ENCODE peak calls at places on chromosomes 7 and 10, in seven cellular contexts. A is A673, F is OCI-LY7, Q is A549, L is suprapubic skin, P is RWPE1, I is nephron progenitor cell. D is an unnamed sample.

GRCh38 chr10:63588436-63589180 is 67.4 kb downstream of the REEP3 start:
- DNase-seq in A (no peak), F (no peak), Q (no peak), L (no peak), P (peak), I (no peak), D (no peak)

GRCh38 chr10:87658383-87658795 is 1.3 kb upstream of the PAPSS2 start:
- DNase-seq in A (no peak), F (no peak), Q (no peak), L (no peak), P (no peak), I (no peak), D (no peak)

GRCh38 chr7:99422625-99423024 is 13.9 kb downstream of the BUD31 start:
- DNase-seq in A (no peak), F (no peak), Q (no peak), L (no peak), P (no peak), I (no peak), D (no peak)

GRCh38 chr7:75737856-75738603 is 711 bp downstream of the HIP1 start:
- DNase-seq in A (no peak), F (peak), Q (no peak), L (peak), P (no peak), I (peak), D (no peak)

GRCh38 chr7:151634643-151635042 is 114.9 kb upstream of the RHEB start:
- DNase-seq in A (no peak), F (no peak), Q (no peak), L (no peak), P (no peak), I (no peak), D (no peak)

GRCh38 chr10:36492590-36493510 is 632.5 kb upstream of the ANKRD30A start:
- DNase-seq in A (no peak), F (no peak), Q (no peak), L (no peak), P (no peak), I (no peak), D (no peak)

GRCh38 chr10:113183543-113183942 is 233.5 kb downstream of the TCF7L2 start:
- DNase-seq in A (no peak), F (no peak), Q (no peak), L (no peak), P (no peak), I (no peak), D (no peak)

GRCh38 chr7:139494835-139495568 is 11.5 kb upstream of the KLRG2 start:
- DNase-seq in A (peak), F (no peak), Q (no peak), L (no peak), P (no peak), I (no peak), D (no peak)

GRCh38 chr10:17396004-17396403 is 58.4 kb downstream of the ST8SIA6 start:
- DNase-seq in A (no peak), F (no peak), Q (no peak), L (no peak), P (no peak), I (no peak), D (no peak)

GRCh38 chr7:98282727-98283126 is 1.2 kb downstream of the BRI3 start:
- DNase-seq in A (no peak), F (no peak), Q (no peak), L (no peak), P (no peak), I (no peak), D (no peak)

GRCh38 chr7:106767073-106767472 is 98.0 kb upstream of the PIK3CG start:
- DNase-seq in A (no peak), F (no peak), Q (no peak), L (no peak), P (no peak), I (no peak), D (no peak)

GRCh38 chr10:43170491-43170890 is 32.2 kb downstream of the CSGALNACT2 start:
- DNase-seq in A (peak), F (no peak), Q (no peak), L (no peak), P (no peak), I (no peak), D (no peak)

GRCh38 chr7:119594956-119595355 is 678.0 kb upstream of the KCND2 start:
- DNase-seq in A (peak), F (no peak), Q (no peak), L (no peak), P (no peak), I (no peak), D (no peak)

GRCh38 chr10:102651455-102652169 is 7.3 kb downstream of the TRIM8 start:
- DNase-seq in A (no peak), F (no peak), Q (no peak), L (no peak), P (no peak), I (no peak), D (no peak)

GRCh38 chr10:62990126-62990525 is 143.0 kb upstream of the NRBF2 start:
- DNase-seq in A (no peak), F (no peak), Q (no peak), L (no peak), P (no peak), I (no peak), D (no peak)

GRCh38 chr10:69496352-69497234 is 45.3 kb downstream of the TSPAN15 start:
- DNase-seq in A (no peak), F (no peak), Q (no peak), L (peak), P (no peak), I (no peak), D (peak)

GRCh38 chr10:132264966-132265877 is 42.5 kb downstream of the STK32C start:
- DNase-seq in A (no peak), F (no peak), Q (no peak), L (no peak), P (no peak), I (no peak), D (no peak)

GRCh38 chr10:45596556-45596955 is 76.0 kb downstream of the ZFAND4 start:
- DNase-seq in A (no peak), F (no peak), Q (no peak), L (no peak), P (no peak), I (no peak), D (no peak)
- TF ChIP-seq CTCF in A (no peak), F (no peak), Q (no peak), L (no peak), P (no peak), I (no peak), D (no peak)

DNA sequence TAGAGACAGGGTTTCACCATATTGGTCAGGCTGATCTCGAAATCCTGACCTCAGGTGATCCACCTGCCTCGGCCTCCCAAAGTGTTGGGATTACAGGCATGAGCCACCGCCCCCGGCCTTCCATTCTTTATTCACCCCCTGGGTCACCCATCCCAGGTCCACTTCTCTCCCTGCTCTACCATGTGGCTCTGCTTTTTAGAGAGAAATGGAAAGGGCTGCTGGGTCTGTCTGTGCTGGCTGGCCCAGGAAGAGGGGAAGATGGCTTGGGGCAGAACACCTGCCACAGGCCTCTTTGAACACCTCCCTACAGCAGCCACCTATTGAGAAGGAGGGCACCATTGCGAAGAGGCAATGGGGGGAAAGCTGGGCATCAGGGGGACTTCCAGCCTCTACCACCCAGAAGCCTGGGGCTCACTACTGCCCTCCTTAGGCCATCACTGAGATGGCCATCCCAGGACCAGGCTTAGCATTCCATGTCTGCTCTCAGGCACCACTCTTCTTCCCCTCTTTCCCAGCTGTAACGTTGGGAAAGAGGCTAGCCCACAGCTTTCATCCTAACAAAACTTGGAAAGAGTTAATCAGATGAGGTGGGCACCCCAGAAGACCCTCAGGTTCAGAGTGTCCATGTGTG is 256.3 kb downstream of the GRID1 start:
- DNase-seq in A (no peak), F (no peak), Q (no peak), L (no peak), P (no peak), I (no peak), D (no peak)
- TF ChIP-seq CTCF in A (peak), F (peak), Q (no peak), L (no peak), P (no peak), I (peak), D (no peak)

GRCh38 chr7:44967571-44968446 is 11.0 kb downstream of the MYO1G start:
- DNase-seq in A (no peak), F (no peak), Q (peak), L (peak), P (no peak), I (peak), D (peak)
- TF ChIP-seq CTCF in A (no peak), F (no peak), Q (peak), L (no peak), P (no peak), I (no peak), D (peak)

GRCh38 chr7:149662591-149663095 is 110.7 kb downstream of the ZNF467 start:
- DNase-seq in A (peak), F (peak), Q (peak), L (peak), P (no peak), I (peak), D (peak)
- TF ChIP-seq CTCF in A (peak), F (peak), Q (peak), L (peak), P (no peak), I (peak), D (peak)

DNA sequence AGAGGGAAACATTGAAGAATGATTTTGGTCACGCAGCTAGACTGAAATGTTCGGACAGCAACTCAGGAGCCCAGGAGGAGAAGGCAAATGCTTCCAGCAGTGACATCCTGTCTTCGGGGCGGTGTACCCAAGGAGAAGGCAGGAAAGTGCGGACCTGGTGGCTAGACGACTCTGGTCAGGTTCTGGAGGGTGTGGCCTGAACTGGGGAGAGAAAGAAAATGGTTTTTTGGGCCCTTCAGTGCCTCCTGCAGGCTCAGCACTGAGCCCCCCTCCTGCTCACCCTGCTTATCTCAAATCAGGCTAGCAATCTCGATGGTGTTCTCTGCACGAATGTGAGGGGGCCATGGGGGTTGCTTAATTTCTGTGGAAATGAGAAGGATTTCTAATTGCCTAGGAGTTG is 26.7 kb upstream of the TARP start:
- DNase-seq in A (no peak), F (no peak), Q (no peak), L (no peak), P (no peak), I (no peak), D (no peak)
- TF ChIP-seq CTCF in A (no peak), F (no peak), Q (no peak), L (no peak), P (no peak), I (no peak), D (no peak)

GRCh38 chr7:36082910-36083309 is 70.1 kb upstream of the EEPD1 start:
- DNase-seq in A (no peak), F (no peak), Q (no peak), L (no peak), P (no peak), I (no peak), D (no peak)
- TF ChIP-seq CTCF in A (no peak), F (no peak), Q (no peak), L (no peak), P (no peak), I (no peak), D (no peak)

GRCh38 chr7:7769712-7770111 is 51.3 kb upstream of the RPA3 start:
- DNase-seq in A (no peak), F (no peak), Q (no peak), L (no peak), P (no peak), I (no peak), D (no peak)

GRCh38 chr7:7771452-7771851 is 53.0 kb upstream of the RPA3 start:
- DNase-seq in A (no peak), F (no peak), Q (no peak), L (no peak), P (no peak), I (no peak), D (no peak)

GRCh38 chr7:7770228-7770627 is 51.8 kb upstream of the RPA3 start:
- DNase-seq in A (no peak), F (no peak), Q (no peak), L (no peak), P (no peak), I (no peak), D (no peak)

GRCh38 chr7:7766671-7767070 is 48.3 kb upstream of the RPA3 start:
- DNase-seq in A (no peak), F (no peak), Q (no peak), L (no peak), P (no peak), I (no peak), D (no peak)

GRCh38 chr7:7768977-7769376 is 50.6 kb upstream of the RPA3 start:
- DNase-seq in A (no peak), F (no peak), Q (no peak), L (no peak), P (no peak), I (no peak), D (no peak)
- TF ChIP-seq CTCF in A (no peak), F (no peak), Q (no peak), L (no peak), P (no peak), I (no peak), D (no peak)

GRCh38 chr10:71814923-71815411 is 36.1 kb downstream of the PSAP start:
- DNase-seq in A (no peak), F (no peak), Q (no peak), L (no peak), P (no peak), I (no peak), D (no peak)
- TF ChIP-seq CTCF in A (no peak), F (no peak), Q (no peak), L (no peak), P (no peak), I (no peak), D (no peak)